ENCODE peak calls at places on chromosome 9, in six cellular contexts. D, E, G, F, H and R are unnamed samples.

GRCh38 chr9:89522261-89522978 is 24.5 kb upstream of the SEMA4D start:
- DNase-seq in D (no peak), E (peak; percentile 64), G (no peak), F (no peak), H (no peak), R (no peak)

GRCh38 chr9:98532147-98532546 is 176.6 kb downstream of the GABBR2 start:
- DNase-seq in D (no peak), E (no peak), G (no peak), F (no peak), H (no peak), R (peak; percentile 75)

GRCh38 chr9:109440797-109441287 is 57.3 kb downstream of the PTPN3 start:
- DNase-seq in D (peak; percentile 77), E (peak; percentile 16), G (peak; percentile 67), F (peak; percentile 48), H (peak; percentile 53), R (no peak)

GRCh38 chr9:83219154-83219923 is 156.4 kb upstream of the RASEF start:
- DNase-seq in D (peak; percentile 92), E (no peak), G (peak; percentile 87), F (peak; percentile 78), H (peak; percentile 64), R (peak; percentile 42)

GRCh38 chr9:16191237-16191636 is 638.4 kb downstream of the CCDC171 start:
- DNase-seq in D (no peak), E (no peak), G (no peak), F (no peak), H (no peak), R (no peak)

GRCh38 chr9:93267681-93268505 is 84.0 kb downstream of the WNK2 start:
- DNase-seq in D (no peak), E (no peak), G (no peak), F (no peak), H (no peak), R (peak; percentile 75)

GRCh38 chr9:133424187-133424586 is 2.0 kb downstream of the ADAMTS13 start:
- DNase-seq in D (no peak), E (no peak), G (no peak), F (no peak), H (no peak), R (no peak)

GRCh38 chr9:135214054-135214640 is 126.7 kb downstream of the OLFM1 start:
- DNase-seq in D (no peak), E (no peak), G (no peak), F (no peak), H (peak; percentile 24), R (peak; percentile 81)

GRCh38 chr9:128011071-128011817 is 30.5 kb upstream of the EEIG1 start:
- DNase-seq in D (no peak), E (no peak), G (no peak), F (no peak), H (no peak), R (no peak)

GRCh38 chr9:135476981-135477380 is 2.6 kb upstream of the PPP1R26 start:
- DNase-seq in D (no peak), E (no peak), G (no peak), F (no peak), H (no peak), R (no peak)

GRCh38 chr9:80968611-80969010 is 720.7 kb downstream of the TLE1 start:
- DNase-seq in D (no peak), E (no peak), G (no peak), F (no peak), H (no peak), R (no peak)

GRCh38 chr9:129608561-129609481 is 12.1 kb downstream of the C9orf50 start:
- DNase-seq in D (no peak), E (no peak), G (no peak), F (no peak), H (no peak), R (no peak)

GRCh38 chr9:79812507-79813261 is 240.9 kb downstream of the TLE4 start:
- DNase-seq in D (no peak), E (no peak), G (no peak), F (no peak), H (no peak), R (no peak)

GRCh38 chr9:132498811-132499210 is 83.6 kb upstream of the BARHL1 start:
- DNase-seq in D (peak; percentile 27), E (no peak), G (no peak), F (peak; percentile 80), H (no peak), R (no peak)

GRCh38 chr9:136564379-136564988 is 18.6 kb upstream of the NOTCH1 start:
- DNase-seq in D (no peak), E (no peak), G (no peak), F (peak; percentile 12), H (no peak), R (no peak)